ENCODE peak calls at places on chromosomes 11 and 22, in seven cellular contexts. One of them, this sample, is unnamed.

GRCh38 chr11:131748146-131749050 is 378.0 kb downstream of the NTM start:
- DNase-seq in HFF-Myc: peak
- DNase-seq in thoracic aorta: no peak
- DNase-seq in breast epithelium: peak
- DNase-seq in neural progenitor cell: peak
- DNase-seq in tibial nerve: peak
- DNase-seq in AG04450: no peak
- DNase-seq in this sample: peak

GRCh38 chr11:71913716-71914115 is 14.7 kb downstream of the XNDC1N start:
- DNase-seq in HFF-Myc: peak
- DNase-seq in thoracic aorta: no peak
- DNase-seq in breast epithelium: no peak
- DNase-seq in neural progenitor cell: no peak
- DNase-seq in tibial nerve: no peak
- DNase-seq in AG04450: peak
- DNase-seq in this sample: no peak

GRCh38 chr11:111960916-111961315 is 23.8 kb downstream of the DIXDC1 start:
- DNase-seq in HFF-Myc: no peak
- DNase-seq in thoracic aorta: no peak
- DNase-seq in breast epithelium: no peak
- DNase-seq in neural progenitor cell: no peak
- DNase-seq in tibial nerve: no peak
- DNase-seq in AG04450: no peak
- DNase-seq in this sample: peak

GRCh38 chr11:10478574-10479550 is 23.8 kb downstream of the AMPD3 start:
- DNase-seq in HFF-Myc: no peak
- DNase-seq in thoracic aorta: no peak
- DNase-seq in breast epithelium: no peak
- DNase-seq in neural progenitor cell: no peak
- DNase-seq in tibial nerve: no peak
- DNase-seq in AG04450: no peak
- DNase-seq in this sample: no peak

GRCh38 chr22:47189056-47189916 is 426.8 kb downstream of the TBC1D22A start:
- DNase-seq in HFF-Myc: no peak
- DNase-seq in thoracic aorta: no peak
- DNase-seq in breast epithelium: no peak
- DNase-seq in neural progenitor cell: no peak
- DNase-seq in tibial nerve: peak
- DNase-seq in AG04450: no peak
- DNase-seq in this sample: no peak

GRCh38 chr11:74615988-74616387 is 23.6 kb downstream of the POLD3 start:
- DNase-seq in HFF-Myc: no peak
- DNase-seq in thoracic aorta: no peak
- DNase-seq in breast epithelium: no peak
- DNase-seq in neural progenitor cell: no peak
- DNase-seq in tibial nerve: no peak
- DNase-seq in AG04450: no peak
- DNase-seq in this sample: no peak

GRCh38 chr11:41842673-41843072 is 383.2 kb upstream of the LRRC4C start:
- DNase-seq in HFF-Myc: no peak
- DNase-seq in thoracic aorta: no peak
- DNase-seq in breast epithelium: no peak
- DNase-seq in neural progenitor cell: no peak
- DNase-seq in tibial nerve: no peak
- DNase-seq in AG04450: no peak
- DNase-seq in this sample: no peak

GRCh38 chr22:19962246-19962908 is 20.8 kb upstream of the TXNRD2 start:
- DNase-seq in HFF-Myc: no peak
- DNase-seq in thoracic aorta: no peak
- DNase-seq in breast epithelium: peak
- DNase-seq in neural progenitor cell: peak
- DNase-seq in tibial nerve: no peak
- DNase-seq in AG04450: no peak
- DNase-seq in this sample: peak

GRCh38 chr11:10441652-10442503 is 13.2 kb upstream of the AMPD3 start:
- DNase-seq in HFF-Myc: no peak
- DNase-seq in thoracic aorta: no peak
- DNase-seq in breast epithelium: no peak
- DNase-seq in neural progenitor cell: no peak
- DNase-seq in tibial nerve: no peak
- DNase-seq in AG04450: no peak
- DNase-seq in this sample: no peak

GRCh38 chr11:131808466-131808865 is 438.1 kb downstream of the NTM start:
- DNase-seq in HFF-Myc: no peak
- DNase-seq in thoracic aorta: no peak
- DNase-seq in breast epithelium: no peak
- DNase-seq in neural progenitor cell: no peak
- DNase-seq in tibial nerve: no peak
- DNase-seq in AG04450: no peak
- DNase-seq in this sample: no peak

GRCh38 chr11:89436071-89436470 is 55.1 kb downstream of the NOX4 start:
- DNase-seq in HFF-Myc: peak
- DNase-seq in thoracic aorta: no peak
- DNase-seq in breast epithelium: no peak
- DNase-seq in neural progenitor cell: peak
- DNase-seq in tibial nerve: no peak
- DNase-seq in AG04450: peak
- DNase-seq in this sample: no peak

GRCh38 chr11:61725632-61726280 is 26.7 kb upstream of the MYRF start:
- DNase-seq in HFF-Myc: no peak
- DNase-seq in thoracic aorta: no peak
- DNase-seq in breast epithelium: no peak
- DNase-seq in neural progenitor cell: no peak
- DNase-seq in tibial nerve: no peak
- DNase-seq in AG04450: no peak
- DNase-seq in this sample: no peak

GRCh38 chr22:30016596-30016995 is 63.7 kb upstream of the HORMAD2 start:
- DNase-seq in HFF-Myc: no peak
- DNase-seq in thoracic aorta: no peak
- DNase-seq in breast epithelium: no peak
- DNase-seq in neural progenitor cell: no peak
- DNase-seq in tibial nerve: no peak
- DNase-seq in AG04450: no peak
- DNase-seq in this sample: no peak

GRCh38 chr11:78325274-78325781 is 92.3 kb downstream of the GAB2 start:
- DNase-seq in HFF-Myc: no peak
- DNase-seq in thoracic aorta: no peak
- DNase-seq in breast epithelium: no peak
- DNase-seq in neural progenitor cell: no peak
- DNase-seq in tibial nerve: no peak
- DNase-seq in AG04450: no peak
- DNase-seq in this sample: no peak

GRCh38 chr11:126816655-126817054 is 183.9 kb downstream of the KIRREL3 start:
- DNase-seq in HFF-Myc: no peak
- DNase-seq in thoracic aorta: no peak
- DNase-seq in breast epithelium: no peak
- DNase-seq in neural progenitor cell: peak
- DNase-seq in tibial nerve: no peak
- DNase-seq in AG04450: no peak
- DNase-seq in this sample: no peak

GRCh38 chr11:114088836-114089235 is 29.3 kb downstream of the ZBTB16 start:
- DNase-seq in HFF-Myc: no peak
- DNase-seq in thoracic aorta: no peak
- DNase-seq in breast epithelium: no peak
- DNase-seq in neural progenitor cell: no peak
- DNase-seq in tibial nerve: no peak
- DNase-seq in AG04450: no peak
- DNase-seq in this sample: no peak

GRCh38 chr22:32858957-32859356 is 57.5 kb downstream of the TIMP3 start:
- DNase-seq in HFF-Myc: no peak
- DNase-seq in thoracic aorta: no peak
- DNase-seq in breast epithelium: no peak
- DNase-seq in neural progenitor cell: no peak
- DNase-seq in tibial nerve: no peak
- DNase-seq in AG04450: no peak
- DNase-seq in this sample: no peak

GRCh38 chr22:38314992-38315800 is 2.0 kb downstream of the CSNK1E start:
- DNase-seq in HFF-Myc: no peak
- DNase-seq in thoracic aorta: no peak
- DNase-seq in breast epithelium: no peak
- DNase-seq in neural progenitor cell: peak
- DNase-seq in tibial nerve: no peak
- DNase-seq in AG04450: no peak
- DNase-seq in this sample: no peak

GRCh38 chr22:27842994-27843431 is 41.5 kb upstream of the MN1 start:
- DNase-seq in HFF-Myc: peak
- DNase-seq in thoracic aorta: no peak
- DNase-seq in breast epithelium: no peak
- DNase-seq in neural progenitor cell: no peak
- DNase-seq in tibial nerve: no peak
- DNase-seq in AG04450: no peak
- DNase-seq in this sample: no peak

GRCh38 chr11:131666006-131666405 is 295.6 kb downstream of the NTM start:
- DNase-seq in HFF-Myc: no peak
- DNase-seq in thoracic aorta: no peak
- DNase-seq in breast epithelium: no peak
- DNase-seq in neural progenitor cell: no peak
- DNase-seq in tibial nerve: no peak
- DNase-seq in AG04450: no peak
- DNase-seq in this sample: no peak

GRCh38 chr11:58524232-58525036 is 16.5 kb upstream of the OR5B21 start:
- DNase-seq in HFF-Myc: peak
- DNase-seq in thoracic aorta: peak
- DNase-seq in breast epithelium: peak
- DNase-seq in neural progenitor cell: peak
- DNase-seq in tibial nerve: peak
- DNase-seq in AG04450: peak
- DNase-seq in this sample: peak

DNA sequence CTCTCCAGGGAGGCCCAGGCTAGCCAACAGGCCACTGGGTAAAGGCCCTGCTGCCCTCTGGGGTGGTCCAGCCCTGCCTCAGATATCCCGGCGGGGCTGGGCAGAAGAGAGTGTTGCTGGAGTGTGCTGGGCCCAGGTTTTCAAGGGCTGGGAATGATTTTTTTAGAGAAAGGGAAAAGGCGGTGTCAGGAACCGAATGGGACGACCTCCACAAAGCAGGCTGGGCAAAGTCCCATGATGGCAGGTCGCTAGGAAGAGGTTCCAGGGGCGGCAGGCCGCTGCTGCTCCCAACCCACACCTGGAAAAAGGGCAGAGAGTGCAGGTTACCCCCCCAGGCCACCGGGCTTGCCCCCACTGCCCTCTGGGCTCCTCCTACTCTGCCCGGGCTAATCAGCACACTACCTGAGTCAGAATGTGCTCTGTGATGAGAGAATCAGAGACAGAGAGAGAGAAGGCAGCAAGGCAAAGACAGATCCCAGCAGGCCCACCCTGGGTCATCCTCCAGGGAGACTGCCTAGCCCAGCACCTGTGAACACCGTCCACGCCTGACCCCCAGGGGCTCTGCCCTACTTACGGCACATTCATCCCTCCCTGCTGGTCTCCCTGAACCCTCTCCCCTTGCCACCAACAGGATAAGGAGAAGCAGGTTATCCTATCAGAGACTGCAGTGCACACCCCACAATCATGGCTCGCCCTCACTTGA is 4.6 kb downstream of the PATZ1 start:
- DNase-seq in HFF-Myc: no peak
- DNase-seq in thoracic aorta: no peak
- DNase-seq in breast epithelium: no peak
- DNase-seq in neural progenitor cell: no peak
- DNase-seq in tibial nerve: no peak
- DNase-seq in AG04450: no peak
- DNase-seq in this sample: no peak
- H3K4me3 ChIP-seq in HFF-Myc: no peak
- H3K4me3 ChIP-seq in thoracic aorta: no peak
- H3K4me3 ChIP-seq in breast epithelium: peak
- H3K4me3 ChIP-seq in neural progenitor cell: peak
- H3K4me3 ChIP-seq in tibial nerve: no peak
- H3K4me3 ChIP-seq in AG04450: no peak
- H3K4me3 ChIP-seq in this sample: no peak

DNA sequence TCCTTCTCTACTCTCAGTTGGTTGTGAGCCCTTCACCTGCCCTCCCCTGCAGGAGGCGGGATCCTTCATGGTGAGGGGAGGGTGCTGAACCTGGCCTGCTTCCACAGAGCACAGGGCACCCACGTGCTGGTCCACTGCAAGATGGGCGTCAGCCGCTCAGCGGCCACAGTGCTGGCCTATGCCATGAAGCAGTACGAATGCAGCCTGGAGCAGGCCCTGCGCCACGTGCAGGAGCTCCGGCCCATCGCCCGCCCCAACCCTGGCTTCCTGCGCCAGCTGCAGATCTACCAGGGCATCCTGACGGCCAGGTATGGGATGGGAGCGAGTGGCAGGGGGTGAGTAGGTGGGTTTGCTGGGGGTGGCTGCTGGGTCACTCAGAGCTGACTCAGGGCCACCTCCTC is 6.3 kb downstream of the SSH3 start:
- DNase-seq in HFF-Myc: no peak
- DNase-seq in thoracic aorta: no peak
- DNase-seq in breast epithelium: no peak
- DNase-seq in neural progenitor cell: no peak
- DNase-seq in tibial nerve: no peak
- DNase-seq in AG04450: no peak
- DNase-seq in this sample: no peak
- TF ChIP-seq CTCF in HFF-Myc: no peak
- TF ChIP-seq CTCF in thoracic aorta: no peak
- TF ChIP-seq CTCF in breast epithelium: no peak
- TF ChIP-seq CTCF in neural progenitor cell: no peak
- TF ChIP-seq CTCF in tibial nerve: no peak
- TF ChIP-seq CTCF in AG04450: no peak
- TF ChIP-seq CTCF in this sample: no peak

GRCh38 chr22:44180706-44181032 is at the start of gene PARVG:
- DNase-seq in HFF-Myc: no peak
- DNase-seq in thoracic aorta: no peak
- DNase-seq in breast epithelium: no peak
- DNase-seq in neural progenitor cell: no peak
- DNase-seq in tibial nerve: no peak
- DNase-seq in AG04450: no peak
- DNase-seq in this sample: peak
- H3K4me3 ChIP-seq in HFF-Myc: no peak
- H3K4me3 ChIP-seq in thoracic aorta: peak
- H3K4me3 ChIP-seq in breast epithelium: peak
- H3K4me3 ChIP-seq in neural progenitor cell: no peak
- H3K4me3 ChIP-seq in tibial nerve: peak
- H3K4me3 ChIP-seq in AG04450: no peak
- H3K4me3 ChIP-seq in this sample: no peak

GRCh38 chr11:45090607-45091006 is 55.8 kb upstream of the PRDM11 start:
- DNase-seq in HFF-Myc: no peak
- DNase-seq in thoracic aorta: no peak
- DNase-seq in breast epithelium: no peak
- DNase-seq in neural progenitor cell: no peak
- DNase-seq in tibial nerve: no peak
- DNase-seq in AG04450: no peak
- DNase-seq in this sample: no peak

GRCh38 chr11:45089251-45089650 is 57.2 kb upstream of the PRDM11 start:
- DNase-seq in HFF-Myc: peak
- DNase-seq in thoracic aorta: peak
- DNase-seq in breast epithelium: peak
- DNase-seq in neural progenitor cell: no peak
- DNase-seq in tibial nerve: peak
- DNase-seq in AG04450: peak
- DNase-seq in this sample: no peak

GRCh38 chr11:45087761-45088160 is 58.7 kb upstream of the PRDM11 start:
- DNase-seq in HFF-Myc: no peak
- DNase-seq in thoracic aorta: no peak
- DNase-seq in breast epithelium: peak
- DNase-seq in neural progenitor cell: no peak
- DNase-seq in tibial nerve: no peak
- DNase-seq in AG04450: no peak
- DNase-seq in this sample: no peak

GRCh38 chr11:45091563-45092392 is 54.7 kb upstream of the PRDM11 start:
- DNase-seq in HFF-Myc: no peak
- DNase-seq in thoracic aorta: no peak
- DNase-seq in breast epithelium: peak
- DNase-seq in neural progenitor cell: peak
- DNase-seq in tibial nerve: no peak
- DNase-seq in AG04450: no peak
- DNase-seq in this sample: no peak

GRCh38 chr11:45089845-45090499 is 56.5 kb upstream of the PRDM11 start:
- DNase-seq in HFF-Myc: no peak
- DNase-seq in thoracic aorta: no peak
- DNase-seq in breast epithelium: no peak
- DNase-seq in neural progenitor cell: peak
- DNase-seq in tibial nerve: no peak
- DNase-seq in AG04450: no peak
- DNase-seq in this sample: no peak
- TF ChIP-seq CTCF in HFF-Myc: peak
- TF ChIP-seq CTCF in thoracic aorta: no peak
- TF ChIP-seq CTCF in breast epithelium: no peak
- TF ChIP-seq CTCF in neural progenitor cell: peak
- TF ChIP-seq CTCF in tibial nerve: no peak
- TF ChIP-seq CTCF in AG04450: peak
- TF ChIP-seq CTCF in this sample: no peak

This sample was measured in LNCaP clone FGC.